ENCODE peak calls at places on chromosomes 13 and 19, in eight cellular contexts. L is GM18507; S is NCI-H748 treated with DMSO at 0.1 percent for 48 hours; Y is stimulated activated CD4-positive, alpha-beta T cell treated with anti-CD3 and anti-CD28 coated beads, Interleukin-2, amount 100 ng/mL, for 24 hours; Q is nephron progenitor cell; F is HFFc6; R is fibroblast of lung; D is NAMALWA. O is an unnamed sample.

GRCh38 chr19:584240-585001 is 5.3 kb upstream of the HCN2 start:
- DNase-seq in D (peak; percentile 74), L (peak; percentile 54), R (peak; percentile 39), Q (peak; percentile 86), F (no peak), S (no peak), Y (peak; percentile 67), O (no peak)

GRCh38 chr19:56367829-56368711 is 25.3 kb downstream of the ZNF582 start:
- DNase-seq in Y (peak; percentile 75), L (no peak), R (peak; percentile 95), D (no peak), Q (peak; percentile 79), F (peak; percentile 85), S (peak; percentile 93), O (peak; percentile 74)

GRCh38 chr19:4238831-4239230 is 8.0 kb upstream of the YJU2 start:
- DNase-seq in D (no peak), Y (no peak), L (no peak), Q (no peak), F (no peak), S (no peak), R (no peak), O (no peak)

GRCh38 chr13:94389544-94390351 is 89.7 kb downstream of the DCT start:
- DNase-seq in R (no peak), Q (peak; percentile 4), Y (no peak), S (no peak), F (no peak), D (no peak), L (no peak), O (no peak)

GRCh38 chr13:100611678-100612492 is 23.3 kb upstream of the GGACT start:
- DNase-seq in F (no peak), Y (no peak), Q (no peak), D (no peak), S (no peak), R (no peak), L (no peak), O (peak; percentile 87)

GRCh38 chr19:55581145-55581827 is 638 bp upstream of the ZNF579 start:
- DNase-seq in F (no peak), Q (peak; percentile 51), L (no peak), R (no peak), D (peak; percentile 38), S (no peak), Y (no peak), O (no peak)

GRCh38 chr19:13036366-13036976 is 41.2 kb downstream of the NFIX start:
- DNase-seq in R (no peak), S (peak; percentile 49), Y (no peak), L (no peak), D (peak; percentile 27), Q (no peak), F (peak; percentile 47), O (peak; percentile 94)

GRCh38 chr13:19069684-19070397 is 111.8 kb downstream of the TUBA3C start:
- DNase-seq in S (no peak), F (no peak), L (no peak), D (no peak), Y (no peak), Q (no peak), R (no peak), O (no peak)

GRCh38 chr13:104980571-104980970 is 1554.9 kb downstream of the EFNB2 start:
- DNase-seq in L (no peak), Y (no peak), F (no peak), R (no peak), Q (no peak), S (no peak), D (no peak), O (peak; percentile 46)

GRCh38 chr19:14055396-14055795 is 6.5 kb downstream of the PALM3 start:
- DNase-seq in S (no peak), L (no peak), Y (no peak), D (no peak), R (no peak), F (no peak), Q (no peak), O (no peak)

GRCh38 chr19:813359-814107 is 8.2 kb downstream of the PLPPR3 start:
- DNase-seq in Y (no peak), F (no peak), R (no peak), Q (no peak), S (no peak), L (no peak), D (no peak), O (no peak)

GRCh38 chr19:51703655-51704515 is 10.8 kb downstream of the SPACA6 start:
- DNase-seq in S (peak; percentile 85), F (peak; percentile 82), R (peak; percentile 92), L (peak; percentile 96), Y (peak; percentile 98), Q (peak; percentile 95), D (peak; percentile 94), O (peak; percentile 94)

GRCh38 chr13:99414048-99414995 is 87.0 kb upstream of the TM9SF2 start:
- DNase-seq in S (no peak), Q (no peak), F (no peak), Y (no peak), R (no peak), L (no peak), D (no peak), O (no peak)

GRCh38 chr13:27158335-27158734 is 13.3 kb downstream of the USP12 start:
- DNase-seq in Y (no peak), S (no peak), F (no peak), L (no peak), R (no peak), Q (no peak), D (no peak), O (no peak)

GRCh38 chr13:50691682-50692263 is 151.7 kb downstream of the DLEU7 start:
- DNase-seq in F (no peak), Q (no peak), R (no peak), Y (no peak), D (no peak), S (no peak), L (no peak), O (no peak)

GRCh38 chr13:98103942-98104880 is 38.7 kb upstream of the FARP1 start:
- DNase-seq in R (peak; percentile 23), Y (no peak), D (no peak), L (no peak), Q (no peak), F (peak; percentile 47), S (peak; percentile 3), O (no peak)

GRCh38 chr19:10923503-10924076 is 4.8 kb downstream of the YIPF2 start:
- DNase-seq in R (no peak), D (no peak), F (no peak), Y (no peak), Q (no peak), S (no peak), L (no peak), O (no peak)

GRCh38 chr13:82751221-82751620 is 1131.1 kb downstream of the SLITRK1 start:
- DNase-seq in S (no peak), L (no peak), F (no peak), Q (no peak), Y (no peak), D (no peak), R (peak; percentile 66), O (no peak)

GRCh38 chr19:2275588-2276428 is 6.2 kb downstream of the PEAK3 start:
- DNase-seq in F (no peak), D (no peak), L (no peak), Q (no peak), R (no peak), S (no peak), Y (no peak), O (no peak)

GRCh38 chr19:42229855-42230331 is 9.8 kb downstream of the ZNF526 start:
- DNase-seq in Q (no peak), Y (no peak), L (no peak), R (no peak), S (no peak), F (peak; percentile 33), D (no peak), O (no peak)

GRCh38 chr13:43543331-43543730 is 243.4 kb downstream of the ENOX1 start:
- DNase-seq in R (peak; percentile 19), Q (no peak), S (no peak), F (no peak), L (no peak), Y (no peak), D (no peak), O (no peak)

GRCh38 chr13:98838776-98839175 is 86.3 kb upstream of the SLC15A1 start:
- DNase-seq in Q (no peak), L (no peak), R (peak; percentile 42), D (no peak), F (no peak), Y (no peak), S (no peak), O (no peak)

GRCh38 chr19:56476671-56477428 is at the start of gene ZNF667:
- DNase-seq in D (no peak), Y (no peak), L (no peak), Q (no peak), S (no peak), R (peak; percentile 18), F (peak; percentile 72), O (peak; percentile 45)

GRCh38 chr19:30231408-30232318 is 140.5 kb upstream of the ZNF536 start:
- DNase-seq in Q (no peak), F (no peak), S (no peak), Y (no peak), D (no peak), L (no peak), R (no peak), O (no peak)

GRCh38 chr13:80083516-80084085 is 257.3 kb downstream of the SPRY2 start:
- DNase-seq in S (no peak), L (no peak), F (peak; percentile 5), Y (no peak), D (no peak), Q (no peak), R (no peak), O (peak; percentile 35)

GRCh38 chr19:756821-757688 is 6.1 kb downstream of the MISP start:
- DNase-seq in D (no peak), F (no peak), L (no peak), Y (no peak), S (no peak), Q (no peak), R (no peak), O (no peak)

GRCh38 chr13:100796463-100796862 is 121.9 kb upstream of the TMTC4 start:
- DNase-seq in F (no peak), Q (no peak), R (no peak), D (no peak), Y (no peak), L (no peak), S (no peak), O (no peak)

GRCh38 chr13:96734499-96734898 is 259.8 kb downstream of the OXGR1 start:
- DNase-seq in D (no peak), S (no peak), Y (no peak), L (no peak), Q (no peak), F (no peak), R (no peak), O (no peak)

GRCh38 chr19:2578391-2578826 is 102.5 kb downstream of the GADD45B start:
- DNase-seq in F (peak; percentile 72), S (no peak), Q (no peak), Y (no peak), R (peak; percentile 46), L (no peak), D (no peak), O (peak; percentile 67)

GRCh38 chr19:16914421-16914820 is 25.6 kb downstream of the F2RL3 start:
- DNase-seq in R (no peak), Y (no peak), D (no peak), L (no peak), Q (no peak), S (no peak), F (no peak), O (no peak)

GRCh38 chr19:13748169-13748884 is 16.0 kb upstream of the MRI1 start:
- DNase-seq in Q (no peak), S (peak; percentile 2), F (peak; percentile 54), Y (no peak), D (no peak), R (peak; percentile 56), L (no peak), O (no peak)

GRCh38 chr19:50790365-50790825 is at the start of gene ACP4:
- DNase-seq in D (no peak), S (no peak), R (no peak), L (no peak), Y (no peak), Q (no peak), F (no peak), O (no peak)

GRCh38 chr13:110925023-110925608 is 10.2 kb upstream of the ANKRD10 start:
- DNase-seq in S (no peak), Y (no peak), Q (peak; percentile 24), D (peak; percentile 67), R (no peak), L (no peak), F (no peak), O (no peak)

GRCh38 chr19:45645631-45646344 is 6.6 kb upstream of the EML2 start:
- DNase-seq in Y (peak; percentile 83), R (peak; percentile 83), D (peak; percentile 98), F (peak; percentile 71), Q (peak; percentile 77), L (no peak), S (peak; percentile 81), O (peak; percentile 89)